ENCODE peak calls at places on chromosomes 16 and 17, in five cellular contexts. Q is AG09309, S is AG04450, J is tibial nerve, E is cardiac muscle cell. P is an unnamed sample.

GRCh38 chr17:63993368-63993990 is 4.7 kb upstream of the PRR29 start:
- DNase-seq in S (no peak), Q (no peak), E (no peak), J (no peak), P (no peak)

GRCh38 chr16:84925092-84925772 is 86.1 kb downstream of the ZDHHC7 start:
- DNase-seq in S (no peak), E (peak), Q (no peak), J (peak), P (no peak)

GRCh38 chr17:41687828-41688640 is 651 bp upstream of the EIF1 start:
- DNase-seq in J (peak), S (no peak), E (peak), Q (no peak), P (no peak)

GRCh38 chr17:76246080-76247066 is 6.1 kb upstream of the RNF157 start:
- DNase-seq in J (no peak), E (peak), Q (no peak), S (no peak), P (no peak)

GRCh38 chr16:88691924-88692560 is 5.7 kb upstream of the SNAI3 start:
- DNase-seq in J (no peak), E (no peak), S (no peak), Q (no peak), P (no peak)

GRCh38 chr17:13306310-13306962 is 288.6 kb upstream of the ELAC2 start:
- DNase-seq in E (peak), Q (peak), J (no peak), S (peak), P (peak)

GRCh38 chr17:64920419-64921172 is 1.3 kb upstream of the LRRC37A3 start:
- DNase-seq in S (no peak), Q (no peak), E (no peak), J (no peak), P (no peak)

GRCh38 chr17:9183297-9183696 is 162.0 kb downstream of the NTN1 start:
- DNase-seq in S (no peak), E (no peak), Q (no peak), J (no peak), P (no peak)

GRCh38 chr17:81419333-81419885 is 24.2 kb downstream of the BAHCC1 start:
- DNase-seq in E (peak), Q (peak), S (peak), J (no peak), P (peak)
- H3K4me3 ChIP-seq in E (no peak), Q (peak), S (peak), J (peak), P (no peak)

GRCh38 chr17:45131294-45131615 is 1.1 kb downstream of the PLCD3 start:
- DNase-seq in Q (no peak), J (no peak), E (no peak), S (no peak), P (no peak)

GRCh38 chr17:45128989-45129388 is 3.3 kb downstream of the PLCD3 start:
- DNase-seq in J (no peak), E (no peak), Q (no peak), S (no peak), P (no peak)

GRCh38 chr17:45129426-45129939 is 2.8 kb downstream of the PLCD3 start:
- DNase-seq in E (no peak), J (no peak), Q (no peak), S (no peak), P (no peak)

GRCh38 chr17:45130640-45131293 is 1.5 kb downstream of the PLCD3 start:
- DNase-seq in J (no peak), S (no peak), Q (no peak), E (no peak), P (no peak)

DNA sequence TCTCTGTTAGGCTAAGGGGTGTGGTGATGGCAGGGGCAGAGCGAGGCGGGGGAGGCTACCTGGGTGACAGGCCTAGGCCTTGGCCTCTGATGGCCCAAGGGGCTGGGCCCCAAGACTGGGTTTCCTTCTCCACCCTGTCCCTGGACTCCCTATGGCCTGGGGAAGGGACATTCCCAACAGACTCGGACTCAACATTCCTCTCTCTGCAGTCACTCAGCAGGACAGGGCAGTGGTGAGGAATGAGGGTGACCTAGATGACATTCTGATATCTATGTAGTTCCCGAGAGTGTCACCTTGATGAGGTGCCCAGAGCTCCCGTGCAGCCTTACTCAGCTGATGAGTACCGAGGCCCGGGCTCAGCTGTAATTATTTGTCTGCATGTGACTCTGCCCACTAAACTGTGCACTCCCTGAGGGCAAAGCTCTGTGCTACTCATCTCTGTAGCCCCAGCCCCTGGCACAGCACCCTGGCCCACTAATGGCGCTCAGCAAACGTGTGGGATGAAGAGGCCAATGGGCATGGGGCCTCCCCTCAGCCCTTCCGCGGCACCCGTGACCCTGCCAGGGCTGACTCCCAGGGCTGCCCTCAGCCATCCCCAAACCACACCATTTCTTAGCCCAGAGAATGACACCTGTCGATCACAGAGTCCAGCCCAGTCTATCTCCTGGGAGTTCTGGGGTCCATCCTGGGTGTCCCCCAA is 2.2 kb downstream of the PLCD3 start:
- DNase-seq in Q (no peak), E (no peak), J (no peak), S (no peak), P (no peak)
- TF ChIP-seq CTCF in Q (no peak), E (no peak), J (no peak), S (no peak), P (no peak)

GRCh38 chr16:81866820-81867440 is 87.8 kb downstream of the PLCG2 start:
- DNase-seq in S (no peak), Q (no peak), E (no peak), J (peak), P (no peak)
- H3K4me3 ChIP-seq in S (no peak), Q (no peak), E (no peak), J (no peak), P (no peak)

GRCh38 chr16:27982184-27982583 is 81.3 kb downstream of the GSG1L start:
- DNase-seq in S (no peak), Q (no peak), E (no peak), J (no peak), P (no peak)
- TF ChIP-seq CTCF in S (no peak), Q (no peak), E (no peak), J (no peak), P (no peak)